ENCODE peak calls at places on chromosome 19, in five cellular contexts. One of them, this sample, is unnamed.

GRCh38 chr19:19743176-19743575 is 10.3 kb upstream of the ZNF14 start:
- DNase-seq in cardiac fibroblast: no peak
- DNase-seq in CD8-positive, alpha-beta T cell: no peak
- DNase-seq in A673: no peak
- DNase-seq in T-helper 1 cell: no peak
- DNase-seq in this sample: no peak

GRCh38 chr19:42360787-42361544 is 29.1 kb downstream of the CNFN start:
- DNase-seq in cardiac fibroblast: no peak
- DNase-seq in CD8-positive, alpha-beta T cell: no peak
- DNase-seq in A673: no peak
- DNase-seq in T-helper 1 cell: no peak
- DNase-seq in this sample: no peak

GRCh38 chr19:12944064-12944674 is 1.5 kb upstream of the RAD23A start:
- DNase-seq in cardiac fibroblast: no peak
- DNase-seq in CD8-positive, alpha-beta T cell: no peak
- DNase-seq in A673: no peak
- DNase-seq in T-helper 1 cell: no peak
- DNase-seq in this sample: no peak

GRCh38 chr19:49503582-49503962 is 7.3 kb downstream of the RPS11 start:
- DNase-seq in cardiac fibroblast: no peak
- DNase-seq in CD8-positive, alpha-beta T cell: no peak
- DNase-seq in A673: no peak
- DNase-seq in T-helper 1 cell: no peak
- DNase-seq in this sample: no peak

GRCh38 chr19:42216653-42217521 is 590 bp downstream of the DEDD2 start:
- DNase-seq in cardiac fibroblast: no peak
- DNase-seq in CD8-positive, alpha-beta T cell: no peak
- DNase-seq in A673: peak; percentile 45
- DNase-seq in T-helper 1 cell: no peak
- DNase-seq in this sample: no peak

GRCh38 chr19:45061965-45062364 is 14.3 kb downstream of the ZNF296 start:
- DNase-seq in cardiac fibroblast: no peak
- DNase-seq in CD8-positive, alpha-beta T cell: no peak
- DNase-seq in A673: no peak
- DNase-seq in T-helper 1 cell: no peak
- DNase-seq in this sample: no peak

GRCh38 chr19:45218426-45218825 is 26.8 kb downstream of the EXOC3L2 start:
- DNase-seq in cardiac fibroblast: no peak
- DNase-seq in CD8-positive, alpha-beta T cell: no peak
- DNase-seq in A673: no peak
- DNase-seq in T-helper 1 cell: no peak
- DNase-seq in this sample: no peak

GRCh38 chr19:40139533-40140287 is 49.0 kb upstream of the ZNF780A start:
- DNase-seq in cardiac fibroblast: peak; percentile 72
- DNase-seq in CD8-positive, alpha-beta T cell: peak; percentile 23
- DNase-seq in A673: peak; percentile 73
- DNase-seq in T-helper 1 cell: peak; percentile 15
- DNase-seq in this sample: no peak

GRCh38 chr19:28680091-28680490 is 532.9 kb downstream of the UQCRFS1 start:
- DNase-seq in cardiac fibroblast: no peak
- DNase-seq in CD8-positive, alpha-beta T cell: no peak
- DNase-seq in A673: no peak
- DNase-seq in T-helper 1 cell: no peak
- DNase-seq in this sample: no peak

GRCh38 chr19:27889156-27889555 is 1323.8 kb downstream of the UQCRFS1 start:
- DNase-seq in cardiac fibroblast: no peak
- DNase-seq in CD8-positive, alpha-beta T cell: no peak
- DNase-seq in A673: no peak
- DNase-seq in T-helper 1 cell: no peak
- DNase-seq in this sample: no peak

GRCh38 chr19:6048808-6049405 is 61.4 kb downstream of the RFX2 start:
- DNase-seq in cardiac fibroblast: peak; percentile 79
- DNase-seq in CD8-positive, alpha-beta T cell: peak; percentile 79
- DNase-seq in A673: peak; percentile 87
- DNase-seq in T-helper 1 cell: peak; percentile 75
- DNase-seq in this sample: peak; percentile 65

GRCh38 chr19:19820774-19821315 is 705 bp downstream of the ZNF506 start:
- DNase-seq in cardiac fibroblast: no peak
- DNase-seq in CD8-positive, alpha-beta T cell: peak; percentile 37
- DNase-seq in A673: peak; percentile 2
- DNase-seq in T-helper 1 cell: peak; percentile 11
- DNase-seq in this sample: no peak

GRCh38 chr19:38455031-38455430 is 21.5 kb downstream of the RYR1 start:
- DNase-seq in cardiac fibroblast: peak; percentile 15
- DNase-seq in CD8-positive, alpha-beta T cell: no peak
- DNase-seq in A673: peak; percentile 62
- DNase-seq in T-helper 1 cell: no peak
- DNase-seq in this sample: no peak

GRCh38 chr19:5458420-5458819 is 3.2 kb downstream of the ZNRF4 start:
- DNase-seq in cardiac fibroblast: no peak
- DNase-seq in CD8-positive, alpha-beta T cell: no peak
- DNase-seq in A673: no peak
- DNase-seq in T-helper 1 cell: no peak
- DNase-seq in this sample: no peak

GRCh38 chr19:47305309-47305751 is 4.3 kb upstream of the C5AR1 start:
- DNase-seq in cardiac fibroblast: peak; percentile 96
- DNase-seq in CD8-positive, alpha-beta T cell: peak; percentile 30
- DNase-seq in A673: peak; percentile 80
- DNase-seq in T-helper 1 cell: peak; percentile 55
- DNase-seq in this sample: peak; percentile 25

GRCh38 chr19:43545276-43545675 is 12.3 kb downstream of the ZNF575 start:
- DNase-seq in cardiac fibroblast: no peak
- DNase-seq in CD8-positive, alpha-beta T cell: no peak
- DNase-seq in A673: no peak
- DNase-seq in T-helper 1 cell: no peak
- DNase-seq in this sample: no peak

GRCh38 chr19:5336195-5336965 is 4.2 kb downstream of the PTPRS start:
- DNase-seq in cardiac fibroblast: no peak
- DNase-seq in CD8-positive, alpha-beta T cell: no peak
- DNase-seq in A673: no peak
- DNase-seq in T-helper 1 cell: no peak
- DNase-seq in this sample: no peak

GRCh38 chr19:3359850-3360493 is 6.4 kb upstream of the NFIC start:
- DNase-seq in cardiac fibroblast: no peak
- DNase-seq in CD8-positive, alpha-beta T cell: no peak
- DNase-seq in A673: peak; percentile 62
- DNase-seq in T-helper 1 cell: no peak
- DNase-seq in this sample: no peak

GRCh38 chr19:41264581-41265375 is 606 bp downstream of the HNRNPUL1 start:
- DNase-seq in cardiac fibroblast: peak; percentile 47
- DNase-seq in CD8-positive, alpha-beta T cell: peak; percentile 72
- DNase-seq in A673: peak; percentile 65
- DNase-seq in T-helper 1 cell: peak; percentile 33
- DNase-seq in this sample: peak; percentile 58

GRCh38 chr19:35070471-35070870 is 28.9 kb downstream of the HPN start:
- DNase-seq in cardiac fibroblast: no peak
- DNase-seq in CD8-positive, alpha-beta T cell: no peak
- DNase-seq in A673: no peak
- DNase-seq in T-helper 1 cell: no peak
- DNase-seq in this sample: no peak

GRCh38 chr19:11337080-11337479 is 2.4 kb downstream of the RAB3D start:
- DNase-seq in cardiac fibroblast: no peak
- DNase-seq in CD8-positive, alpha-beta T cell: no peak
- DNase-seq in A673: no peak
- DNase-seq in T-helper 1 cell: no peak
- DNase-seq in this sample: no peak

GRCh38 chr19:30669329-30670010 is 297.3 kb downstream of the ZNF536 start:
- DNase-seq in cardiac fibroblast: peak; percentile 51
- DNase-seq in CD8-positive, alpha-beta T cell: peak; percentile 24
- DNase-seq in A673: peak; percentile 88
- DNase-seq in T-helper 1 cell: peak; percentile 24
- DNase-seq in this sample: peak; percentile 28

GRCh38 chr19:56309511-56310185 is 5.0 kb downstream of the ZSCAN5A start:
- DNase-seq in cardiac fibroblast: peak; percentile 61
- DNase-seq in CD8-positive, alpha-beta T cell: peak; percentile 58
- DNase-seq in A673: peak; percentile 77
- DNase-seq in T-helper 1 cell: peak; percentile 40
- DNase-seq in this sample: peak; percentile 31

GRCh38 chr19:5141278-5141925 is 172.5 kb downstream of the KDM4B start:
- DNase-seq in cardiac fibroblast: peak; percentile 7
- DNase-seq in CD8-positive, alpha-beta T cell: peak; percentile 19
- DNase-seq in A673: no peak
- DNase-seq in T-helper 1 cell: no peak
- DNase-seq in this sample: no peak

GRCh38 chr19:39110263-39110967 is 15.2 kb upstream of the PAK4 start:
- DNase-seq in cardiac fibroblast: peak; percentile 50
- DNase-seq in CD8-positive, alpha-beta T cell: peak; percentile 64
- DNase-seq in A673: peak; percentile 60
- DNase-seq in T-helper 1 cell: peak; percentile 75
- DNase-seq in this sample: peak; percentile 60

This sample was measured in CD4-positive, alpha-beta T cell.